ENCODE peak calls at places on chromosomes 2 and 18, in eight cellular contexts. M is mammary epithelial cell, T is heart left ventricle, C is upper lobe of right lung, F is heart right ventricle, U is epithelial cell of esophagus, G is fibroblast of mammary gland, D is cardiac muscle cell. A is an unnamed sample.

GRCh38 chr2:88538362-88538917 is 85.9 kb upstream of the FOXI3 start:
- DNase-seq in M (peak; percentile 5), T (no peak), C (no peak), F (no peak), U (peak; percentile 22), G (no peak), D (no peak), A (no peak)

GRCh38 chr2:226761195-226761583 is 38.4 kb downstream of the IRS1 start:
- DNase-seq in M (no peak), T (no peak), C (no peak), F (no peak), U (no peak), G (no peak), D (no peak), A (no peak)

GRCh38 chr2:162365392-162365791 is 21.5 kb downstream of the GCA start:
- DNase-seq in M (no peak), T (no peak), C (no peak), F (no peak), U (no peak), G (peak; percentile 5), D (no peak), A (no peak)

GRCh38 chr2:70089220-70089945 is 2.1 kb downstream of the PCBP1 start:
- DNase-seq in M (no peak), T (no peak), C (no peak), F (no peak), U (peak; percentile 35), G (peak; percentile 20), D (peak; percentile 43), A (no peak)

GRCh38 chr2:238985931-238986446 is 138.1 kb downstream of the TWIST2 start:
- DNase-seq in M (no peak), T (no peak), C (no peak), F (no peak), U (no peak), G (no peak), D (no peak), A (no peak)

GRCh38 chr2:210399440-210400041 is 77.0 kb downstream of the LANCL1 start:
- DNase-seq in M (peak; percentile 11), T (no peak), C (no peak), F (no peak), U (peak; percentile 33), G (peak; percentile 25), D (peak; percentile 32), A (no peak)

GRCh38 chr2:227890495-227891079 is 19.2 kb downstream of the DAW1 start:
- DNase-seq in M (peak; percentile 42), T (no peak), C (no peak), F (no peak), U (peak; percentile 72), G (peak; percentile 72), D (peak; percentile 76), A (no peak)

GRCh38 chr2:135154962-135155361 is 102.9 kb downstream of the RAB3GAP1 start:
- DNase-seq in M (no peak), T (no peak), C (no peak), F (no peak), U (no peak), G (no peak), D (no peak), A (no peak)

GRCh38 chr18:23967321-23968089 is 47.0 kb upstream of the TTC39C start:
- DNase-seq in M (no peak), T (no peak), C (no peak), F (no peak), U (no peak), G (no peak), D (no peak), A (no peak)

GRCh38 chr2:156199588-156199987 is 132.9 kb downstream of the NR4A2 start:
- DNase-seq in M (peak; percentile 45), T (no peak), C (no peak), F (no peak), U (peak; percentile 79), G (no peak), D (no peak), A (no peak)

GRCh38 chr2:233353769-233354499 is at the start of gene DGKD:
- DNase-seq in M (peak; percentile 9), T (peak; percentile 66), C (peak; percentile 85), F (peak; percentile 75), U (peak; percentile 33), G (peak; percentile 14), D (peak; percentile 64), A (no peak)

GRCh38 chr2:238091426-238092060 is 8.6 kb upstream of the ESPNL start:
- DNase-seq in M (no peak), T (no peak), C (no peak), F (no peak), U (no peak), G (no peak), D (no peak), A (no peak)

GRCh38 chr2:187500585-187501359 is 52.7 kb upstream of the CALCRL start:
- DNase-seq in M (no peak), T (no peak), C (no peak), F (no peak), U (peak; percentile 40), G (peak; percentile 64), D (peak; percentile 74), A (no peak)

GRCh38 chr2:776517-776916 is 99.3 kb upstream of the TMEM18 start:
- DNase-seq in M (no peak), T (no peak), C (no peak), F (no peak), U (no peak), G (no peak), D (no peak), A (no peak)

GRCh38 chr18:78868330-78869316 is 111.0 kb upstream of the SALL3 start:
- DNase-seq in M (no peak), T (no peak), C (no peak), F (no peak), U (no peak), G (no peak), D (no peak), A (no peak)

GRCh38 chr2:74080346-74080745 is 67.4 kb downstream of the BOLA3 start:
- DNase-seq in M (no peak), T (no peak), C (no peak), F (no peak), U (no peak), G (peak; percentile 11), D (peak; percentile 11), A (no peak)

GRCh38 chr18:8424917-8425725 is 184.1 kb upstream of the RAB12 start:
- DNase-seq in M (peak; percentile 92), T (no peak), C (no peak), F (no peak), U (peak; percentile 94), G (peak; percentile 34), D (peak; percentile 57), A (peak; percentile 42)

GRCh38 chr2:17912266-17912691 is 33.8 kb downstream of the KCNS3 start:
- DNase-seq in M (no peak), T (peak; percentile 16), C (no peak), F (no peak), U (no peak), G (no peak), D (no peak), A (no peak)

GRCh38 chr2:145654746-145655145 is 1134.8 kb upstream of the ZEB2 start:
- DNase-seq in M (no peak), T (no peak), C (no peak), F (no peak), U (no peak), G (peak; percentile 28), D (no peak), A (no peak)

GRCh38 chr2:7510353-7510752 is 593.1 kb downstream of the RNF144A start:
- DNase-seq in M (no peak), T (no peak), C (no peak), F (no peak), U (no peak), G (no peak), D (no peak), A (no peak)
- TF ChIP-seq CTCF in M (no peak), T (no peak), C (no peak), F (no peak), U (no peak), G (no peak), D (no peak), A (no peak)

GRCh38 chr18:21928925-21929324 is 188.3 kb downstream of the MIB1 start:
- DNase-seq in M (no peak), T (no peak), C (no peak), F (no peak), U (no peak), G (no peak), D (no peak), A (no peak)

GRCh38 chr18:21930177-21930576 is 189.6 kb downstream of the MIB1 start:
- DNase-seq in M (no peak), T (no peak), C (no peak), F (no peak), U (no peak), G (no peak), D (no peak), A (no peak)

GRCh38 chr18:21933931-21934765 is 193.6 kb downstream of the MIB1 start:
- DNase-seq in M (no peak), T (no peak), C (no peak), F (no peak), U (no peak), G (no peak), D (no peak), A (no peak)

DNA sequence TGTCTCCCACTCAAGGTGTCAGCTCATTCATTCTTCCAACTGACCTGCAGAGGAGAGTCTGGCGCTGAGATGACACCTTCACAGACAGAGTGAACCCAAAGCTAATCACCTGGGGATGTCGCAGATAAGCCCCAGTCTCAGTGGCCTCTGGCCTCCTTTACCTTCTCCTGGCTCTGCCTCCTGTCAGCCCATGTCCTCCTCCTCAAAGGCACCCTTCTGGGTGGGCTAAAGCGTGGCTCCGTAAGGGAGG is 194.1 kb downstream of the MIB1 start:
- DNase-seq in M (no peak), T (no peak), C (no peak), F (no peak), U (no peak), G (no peak), D (no peak), A (no peak)
- H3K4me3 ChIP-seq in M (no peak overlapping the region), T (no peak overlapping the region), C (no peak overlapping the region), F (no peak overlapping the region), U (no peak overlapping the region), G (no peak overlapping the region), D (no peak overlapping the region), A (no peak overlapping the region)

GRCh38 chr18:10437837-10438236 is 16.6 kb upstream of the APCDD1 start:
- DNase-seq in M (no peak), T (no peak), C (no peak), F (no peak), U (no peak), G (no peak), D (no peak), A (no peak)
- TF ChIP-seq CTCF in M (peak; percentile 36), T (no peak), C (no peak), F (no peak), U (no peak), G (no peak), D (no peak), A (no peak)

GRCh38 chr2:194491409-194492115 is 1165.5 kb upstream of the SLC39A10 start:
- DNase-seq in M (no peak), T (no peak), C (no peak), F (no peak), U (no peak), G (no peak), D (no peak), A (no peak)

DNA sequence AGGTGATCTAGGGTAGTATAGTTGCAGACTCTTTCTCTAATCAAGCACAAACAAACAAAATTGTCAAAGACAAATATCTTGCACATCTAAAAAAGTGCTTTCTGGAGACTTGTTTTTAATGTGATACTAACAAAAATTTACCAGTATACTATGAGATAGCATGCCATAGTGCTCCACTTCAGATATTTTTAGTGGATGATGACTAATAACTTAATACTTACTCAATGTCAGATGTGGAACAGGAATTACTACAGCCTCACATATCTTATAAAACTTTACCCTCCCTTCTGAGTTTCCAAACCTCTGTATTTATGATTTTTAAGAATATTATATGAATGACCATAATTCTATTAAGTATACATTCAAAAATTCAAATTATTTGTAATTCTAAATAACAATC is 1162.0 kb upstream of the SLC39A10 start:
- DNase-seq in M (no peak), T (no peak), C (no peak), F (no peak), U (peak; percentile 40), G (peak; percentile 4), D (no peak), A (no peak)
- H3K4me3 ChIP-seq in M (no peak overlapping the region), T (no peak overlapping the region), C (no peak overlapping the region), F (no peak overlapping the region), U (no peak overlapping the region), G (no peak overlapping the region), D (no peak overlapping the region), A (no peak overlapping the region)

A was measured in AG04449.